ENCODE peak calls at places on chromosomes 3 and 15, in six cellular contexts. V, N, E, J, P and X are unnamed samples.

GRCh38 chr15:89512631-89513030 is 16.2 kb upstream of the RHCG start:
- DNase-seq in V (no peak), N (no peak), E (no peak), J (no peak), P (no peak), X (no peak)

GRCh38 chr3:19107719-19108118 is 40.6 kb upstream of the KCNH8 start:
- DNase-seq in V (no peak), N (no peak), E (no peak), J (no peak), P (no peak), X (peak; percentile 45)

GRCh38 chr3:115550285-115550741 is 73.0 kb upstream of the GAP43 start:
- DNase-seq in V (no peak), N (no peak), E (no peak), J (peak; percentile 6), P (no peak), X (no peak)

GRCh38 chr15:77904436-77904821 is 173.1 kb downstream of the TBC1D2B start:
- DNase-seq in V (no peak), N (no peak), E (no peak), J (no peak), P (no peak), X (no peak)

GRCh38 chr3:183254816-183255730 is 2.0 kb downstream of the B3GNT5 start:
- DNase-seq in V (no peak), N (no peak), E (peak; percentile 29), J (no peak), P (no peak), X (no peak)

GRCh38 chr3:43223670-43224364 is 62.5 kb upstream of the SNRK start:
- DNase-seq in V (no peak), N (no peak), E (no peak), J (no peak), P (peak; percentile 24), X (no peak)

GRCh38 chr3:40899286-40899712 is 300.0 kb upstream of the CTNNB1 start:
- DNase-seq in V (no peak), N (no peak), E (no peak), J (no peak), P (no peak), X (no peak)

GRCh38 chr3:25585361-25586166 is 79.1 kb downstream of the TOP2B start:
- DNase-seq in V (no peak), N (no peak), E (no peak), J (no peak), P (no peak), X (no peak)

GRCh38 chr3:140440446-140440845 is 237.4 kb upstream of the TRIM42 start:
- DNase-seq in V (no peak), N (no peak), E (no peak), J (no peak), P (no peak), X (no peak)

GRCh38 chr3:42229942-42230688 is 35.9 kb downstream of the CCK start:
- DNase-seq in V (no peak), N (no peak), E (peak; percentile 78), J (peak; percentile 33), P (no peak), X (no peak)

GRCh38 chr3:115549111-115549510 is 74.2 kb upstream of the GAP43 start:
- DNase-seq in V (no peak), N (no peak), E (no peak), J (no peak), P (no peak), X (no peak)

GRCh38 chr15:51879555-51879954 is 50.1 kb downstream of the TMOD3 start:
- DNase-seq in V (no peak), N (no peak), E (no peak), J (no peak), P (no peak), X (no peak)

GRCh38 chr15:45543051-45543450 is 20.5 kb upstream of the SLC30A4 start:
- DNase-seq in V (no peak), N (no peak), E (no peak), J (no peak), P (no peak), X (no peak)

GRCh38 chr15:80597081-80597480 is 98.0 kb upstream of the ABHD17C start:
- DNase-seq in V (no peak), N (no peak), E (no peak), J (no peak), P (no peak), X (no peak)

GRCh38 chr15:52050416-52050815 is 31.4 kb downstream of the MAPK6 start:
- DNase-seq in V (no peak), N (no peak), E (no peak), J (peak; percentile 15), P (no peak), X (no peak)

GRCh38 chr3:123447749-123448502 is 964 bp downstream of the ADCY5 start:
- DNase-seq in V (peak; percentile 56), N (no peak), E (peak; percentile 82), J (no peak), P (peak; percentile 66), X (no peak)

GRCh38 chr3:109643590-109643989 is 306.2 kb upstream of the DPPA4 start:
- DNase-seq in V (no peak), N (no peak), E (no peak), J (no peak), P (no peak), X (no peak)

GRCh38 chr3:197487911-197488391 is 67.8 kb downstream of the BDH1 start:
- DNase-seq in V (no peak), N (peak; percentile 63), E (no peak), J (no peak), P (no peak), X (no peak)

GRCh38 chr3:101548527-101549105 is 13.1 kb upstream of the TRMT10C start:
- DNase-seq in V (no peak), N (no peak), E (no peak), J (no peak), P (no peak), X (no peak)

GRCh38 chr3:101549473-101549872 is 12.2 kb upstream of the TRMT10C start:
- DNase-seq in V (no peak), N (no peak), E (no peak), J (no peak), P (no peak), X (no peak)

GRCh38 chr3:101542952-101543351 is 18.7 kb upstream of the TRMT10C start:
- DNase-seq in V (no peak), N (no peak), E (no peak), J (no peak), P (no peak), X (no peak)

DNA sequence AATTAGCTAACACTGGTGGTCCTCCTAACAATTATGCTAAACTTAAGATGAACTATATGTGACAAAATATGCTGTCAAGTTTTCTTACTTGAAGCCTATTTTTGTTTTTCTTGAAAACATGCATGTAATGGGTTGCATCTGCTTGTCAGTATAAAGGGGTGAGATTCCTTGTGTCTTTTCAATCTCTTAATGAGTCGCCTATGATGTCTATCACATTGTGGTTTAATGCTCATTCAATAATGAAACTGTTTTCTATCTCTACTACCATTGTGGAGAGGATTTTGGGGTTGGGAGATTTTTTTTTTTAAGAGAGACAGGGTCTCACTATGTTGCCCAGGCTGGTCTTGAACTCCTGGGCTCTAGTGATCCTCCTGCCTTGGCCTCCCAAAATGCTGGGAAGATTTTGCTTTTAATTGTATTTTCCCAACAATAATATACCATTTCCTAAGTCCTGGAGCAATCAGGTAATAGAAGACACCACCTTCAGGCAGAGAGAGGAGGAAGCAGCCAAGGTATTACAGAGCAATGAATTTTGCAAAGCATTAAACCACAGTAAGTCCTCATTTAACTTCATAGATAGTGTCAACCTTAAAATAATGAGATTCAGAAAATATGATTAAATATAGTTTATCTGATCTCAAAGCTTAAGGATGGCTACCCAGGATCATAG is 17.4 kb upstream of the TRMT10C start:
- DNase-seq in V (no peak), N (no peak), E (no peak), J (no peak), P (no peak), X (no peak)
- TF ChIP-seq CTCF in V (no peak), N (no peak), E (peak; percentile 14), J (no peak), P (no peak), X (no peak)

DNA sequence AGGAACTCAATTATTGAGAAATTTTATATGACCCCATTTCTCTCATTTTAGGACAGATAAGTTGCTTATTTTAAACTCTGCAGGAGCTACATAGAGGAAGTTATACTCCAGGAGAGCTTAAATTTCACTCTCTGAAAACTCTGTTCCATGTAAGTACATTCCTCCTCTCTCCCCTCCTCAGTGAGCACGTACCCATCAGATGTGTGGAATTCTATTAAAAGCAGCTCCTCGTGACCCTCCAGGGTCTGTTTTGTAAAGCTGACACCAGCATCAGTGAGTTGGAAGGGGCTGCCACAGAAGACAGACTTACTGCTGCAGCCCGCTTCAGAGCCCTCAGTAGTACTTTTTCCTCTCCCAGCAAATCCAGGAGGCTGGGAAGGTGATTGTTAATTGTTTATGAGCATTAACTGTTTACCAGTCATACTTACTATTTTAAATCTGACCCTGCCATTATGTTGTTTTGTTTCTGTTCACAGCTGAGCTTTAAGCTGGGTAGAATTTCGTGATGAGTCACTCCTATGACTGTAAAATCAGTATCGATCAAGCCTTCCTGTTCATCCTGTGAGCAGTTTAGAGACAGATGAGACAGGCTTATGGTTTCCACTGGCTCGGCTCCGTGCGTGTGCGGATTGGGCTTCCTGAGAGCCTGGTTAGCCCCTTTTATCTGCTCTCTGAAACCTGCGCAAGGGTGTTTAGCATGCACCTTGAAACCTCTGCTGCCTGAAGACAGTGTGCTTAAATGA is 20.4 kb downstream of the IGF1R start:
- DNase-seq in V (no peak), N (no peak), E (no peak), J (no peak), P (no peak), X (no peak)
- TF ChIP-seq CTCF in V (no peak), N (no peak), E (no peak), J (no peak), P (no peak), X (no peak)

DNA sequence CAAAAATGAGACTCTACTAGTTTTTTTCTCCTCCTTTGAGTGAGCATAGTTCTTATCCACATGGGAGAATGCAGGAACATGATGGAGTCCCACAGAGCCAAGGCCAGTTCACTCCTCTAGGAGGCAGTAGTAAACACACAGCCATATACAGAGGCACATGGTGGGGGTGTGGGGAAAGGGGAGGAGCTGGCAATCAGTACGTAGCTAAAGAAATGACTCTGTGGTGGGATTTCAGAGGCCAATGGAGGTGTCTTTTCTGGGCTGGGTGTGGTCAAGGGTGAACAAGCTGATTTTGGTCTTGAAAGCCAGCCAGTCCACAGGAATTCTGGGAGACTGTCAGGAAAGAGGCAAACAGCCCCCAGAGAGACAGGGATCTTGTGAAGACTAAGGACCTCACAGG is 6.6 kb upstream of the RAB11A start:
- DNase-seq in V (no peak), N (no peak), E (peak; percentile 79), J (no peak), P (peak; percentile 60), X (no peak)
- TF ChIP-seq CTCF in V (no peak), N (no peak), E (peak; percentile 66), J (peak; percentile 58), P (peak; percentile 58), X (peak; percentile 26)

DNA sequence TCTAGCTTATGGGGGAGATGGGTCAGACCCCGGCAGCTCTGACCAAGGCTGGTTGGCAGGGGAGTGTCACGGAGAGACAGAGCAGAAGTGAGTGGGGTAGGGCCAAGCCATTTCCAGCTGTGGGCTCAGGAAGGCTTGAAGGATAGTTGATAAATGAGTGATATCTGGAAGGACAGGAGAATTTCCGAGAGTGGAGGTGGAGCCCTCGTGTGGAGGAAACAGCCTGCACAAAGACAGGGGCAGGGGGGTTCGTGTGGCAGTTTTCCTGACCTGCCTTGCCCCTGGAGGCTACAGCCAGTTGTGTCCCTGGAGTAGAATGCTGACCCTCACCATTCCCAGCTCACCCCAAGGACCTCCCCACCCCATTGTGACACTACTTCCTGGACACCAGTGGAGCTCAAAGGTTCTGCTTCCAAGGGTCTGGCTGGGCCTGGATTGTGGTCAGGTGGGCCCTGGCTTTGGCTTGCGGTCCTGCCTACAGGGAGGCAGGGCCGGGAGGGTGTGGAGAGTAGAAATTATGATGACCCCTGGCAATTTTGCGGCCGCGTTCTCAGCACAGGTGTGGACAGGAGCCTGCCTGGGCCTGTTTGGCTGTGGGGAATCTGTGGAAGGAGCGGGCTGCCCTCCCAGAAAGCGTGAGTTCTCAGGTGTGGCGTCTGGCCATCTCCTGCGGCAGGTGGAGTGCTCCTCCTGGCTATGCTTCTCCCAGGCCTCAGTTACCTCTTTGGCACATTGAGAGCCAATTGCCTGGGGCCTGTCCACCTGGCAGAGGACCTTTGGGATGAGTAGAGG is at the start of gene SLC22A14:
- DNase-seq in V (no peak), N (no peak), E (peak; percentile 16), J (no peak), P (no peak), X (no peak)
- TF ChIP-seq CTCF in V (no peak), N (no peak), E (peak; percentile 28), J (peak; percentile 15), P (no peak), X (no peak)